ENCODE peak calls at places on chromosomes 3 and 15, in six cellular contexts. Y is neural progenitor cell, V is SK-N-SH, U is prostate gland, F is A549, J is brain microvascular endothelial cell. E is an unnamed sample.

GRCh38 chr3:38454179-38454883 is 641 bp downstream of the ACVR2B start:
- DNase-seq in Y (peak), V (peak), U (peak), F (peak), J (no peak), E (no peak)

GRCh38 chr3:94269763-94270162 is 206.9 kb downstream of the NSUN3 start:
- DNase-seq in Y (no peak), V (no peak), U (no peak), F (no peak), J (peak), E (peak)

GRCh38 chr15:58392141-58392540 is 39.6 kb upstream of the LIPC start:
- DNase-seq in Y (no peak), V (no peak), U (no peak), F (no peak), J (no peak), E (no peak)

GRCh38 chr3:17333446-17333845 is 409.0 kb downstream of the TBC1D5 start:
- DNase-seq in Y (no peak), V (no peak), U (no peak), F (no peak), J (no peak), E (no peak)

GRCh38 chr3:34305266-34305665 is 506.8 kb downstream of the PDCD6IP start:
- DNase-seq in Y (no peak), V (no peak), U (no peak), F (no peak), J (no peak), E (peak)

GRCh38 chr15:96303503-96304054 is 26.9 kb upstream of the NR2F2 start:
- DNase-seq in Y (no peak), V (no peak), U (no peak), F (no peak), J (no peak), E (no peak)

GRCh38 chr3:161443921-161444457 is 52.6 kb upstream of the OTOL1 start:
- DNase-seq in Y (no peak), V (no peak), U (no peak), F (no peak), J (no peak), E (no peak)

GRCh38 chr15:87874896-87875661 is 381.5 kb downstream of the NTRK3 start:
- DNase-seq in Y (peak), V (peak), U (no peak), F (no peak), J (no peak), E (no peak)

GRCh38 chr15:90471769-90472168 is 58.0 kb upstream of the CRTC3 start:
- DNase-seq in Y (no peak), V (no peak), U (no peak), F (no peak), J (no peak), E (no peak)

GRCh38 chr3:132457301-132457700 is 40.0 kb downstream of the DNAJC13 start:
- DNase-seq in Y (no peak), V (no peak), U (no peak), F (no peak), J (no peak), E (no peak)

GRCh38 chr3:57683286-57683685 is 9.6 kb downstream of the DENND6A start:
- DNase-seq in Y (no peak), V (no peak), U (no peak), F (no peak), J (no peak), E (no peak)

GRCh38 chr15:60933914-60934885 is 294.9 kb downstream of the RORA start:
- DNase-seq in Y (no peak), V (no peak), U (no peak), F (no peak), J (no peak), E (no peak)

GRCh38 chr3:143035466-143036214 is 34.3 kb downstream of the U2SURP start:
- DNase-seq in Y (no peak), V (no peak), U (no peak), F (no peak), J (no peak), E (no peak)

GRCh38 chr3:70726966-70727365 is 414.5 kb upstream of the MDFIC2 start:
- DNase-seq in Y (no peak), V (no peak), U (no peak), F (no peak), J (no peak), E (peak)

GRCh38 chr3:38473229-38473628 is 19.5 kb downstream of the ACVR2B start:
- DNase-seq in Y (no peak), V (no peak), U (no peak), F (no peak), J (no peak), E (no peak)

GRCh38 chr3:169660709-169661566 is 2.6 kb downstream of the MECOM start:
- DNase-seq in Y (peak), V (peak), U (no peak), F (no peak), J (no peak), E (no peak)

GRCh38 chr3:11660242-11660641 is 16.5 kb upstream of the VGLL4 start:
- DNase-seq in Y (no peak), V (no peak), U (no peak), F (no peak), J (no peak), E (no peak)

GRCh38 chr15:51732661-51733060 is 4.8 kb downstream of the LYSMD2 start:
- DNase-seq in Y (no peak), V (no peak), U (no peak), F (no peak), J (no peak), E (no peak)

GRCh38 chr15:51735211-51735610 is 2.2 kb downstream of the LYSMD2 start:
- DNase-seq in Y (no peak), V (peak), U (no peak), F (no peak), J (no peak), E (no peak)

GRCh38 chr15:51736069-51736468 is 1.4 kb downstream of the LYSMD2 start:
- DNase-seq in Y (no peak), V (peak), U (no peak), F (no peak), J (no peak), E (no peak)

GRCh38 chr15:51735611-51736010 is 1.8 kb downstream of the LYSMD2 start:
- DNase-seq in Y (no peak), V (peak), U (no peak), F (no peak), J (no peak), E (no peak)

DNA sequence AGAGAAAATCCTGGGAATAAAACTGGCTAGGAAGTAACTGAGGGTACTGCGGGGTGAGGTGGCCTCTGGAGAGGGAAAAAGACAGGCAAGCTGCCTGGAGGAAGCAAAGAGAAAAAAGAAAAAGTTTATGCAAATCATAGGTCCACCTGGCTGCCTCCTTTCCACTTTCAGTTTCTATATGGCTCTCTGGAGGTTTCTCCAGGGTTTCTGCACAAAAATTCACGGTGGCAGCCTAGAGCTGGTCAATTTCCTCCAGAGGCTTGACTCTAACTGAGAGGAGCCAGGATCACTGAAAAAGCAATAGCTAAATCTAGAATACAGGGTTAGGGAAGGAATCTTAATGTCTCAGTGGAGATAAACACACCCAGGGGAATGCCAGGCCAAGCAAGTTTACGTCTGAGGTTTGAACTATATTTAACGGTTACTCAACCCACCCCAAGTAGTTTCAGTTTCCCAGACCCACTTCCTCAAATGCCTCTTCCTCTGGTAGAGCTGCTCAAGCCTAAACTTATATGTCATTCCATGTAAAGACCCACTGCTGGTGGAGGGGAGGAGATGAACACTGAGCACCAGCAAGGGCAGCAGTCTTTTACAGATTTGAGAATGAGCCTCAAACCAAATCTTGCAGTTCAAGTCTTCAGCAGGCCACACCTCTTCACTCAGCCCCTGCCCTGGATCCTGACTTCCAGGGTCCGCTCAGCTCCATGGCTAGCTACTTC is 5.7 kb downstream of the LYSMD2 start:
- DNase-seq in Y (no peak), V (no peak), U (no peak), F (no peak), J (peak), E (no peak)
- H3K4me3 ChIP-seq in Y (no peak), V (no peak), U (no peak), F (no peak), J (no peak), E (no peak)

GRCh38 chr3:8705575-8705974 is 28.0 kb upstream of the CAV3 start:
- DNase-seq in Y (no peak), V (no peak), U (no peak), F (no peak), J (no peak), E (no peak)

GRCh38 chr3:8702560-8702959 is 31.0 kb upstream of the CAV3 start:
- DNase-seq in Y (peak), V (no peak), U (no peak), F (no peak), J (no peak), E (no peak)
- TF ChIP-seq CTCF in Y (peak), V (peak), U (no peak), F (no peak), J (peak), E (peak)

DNA sequence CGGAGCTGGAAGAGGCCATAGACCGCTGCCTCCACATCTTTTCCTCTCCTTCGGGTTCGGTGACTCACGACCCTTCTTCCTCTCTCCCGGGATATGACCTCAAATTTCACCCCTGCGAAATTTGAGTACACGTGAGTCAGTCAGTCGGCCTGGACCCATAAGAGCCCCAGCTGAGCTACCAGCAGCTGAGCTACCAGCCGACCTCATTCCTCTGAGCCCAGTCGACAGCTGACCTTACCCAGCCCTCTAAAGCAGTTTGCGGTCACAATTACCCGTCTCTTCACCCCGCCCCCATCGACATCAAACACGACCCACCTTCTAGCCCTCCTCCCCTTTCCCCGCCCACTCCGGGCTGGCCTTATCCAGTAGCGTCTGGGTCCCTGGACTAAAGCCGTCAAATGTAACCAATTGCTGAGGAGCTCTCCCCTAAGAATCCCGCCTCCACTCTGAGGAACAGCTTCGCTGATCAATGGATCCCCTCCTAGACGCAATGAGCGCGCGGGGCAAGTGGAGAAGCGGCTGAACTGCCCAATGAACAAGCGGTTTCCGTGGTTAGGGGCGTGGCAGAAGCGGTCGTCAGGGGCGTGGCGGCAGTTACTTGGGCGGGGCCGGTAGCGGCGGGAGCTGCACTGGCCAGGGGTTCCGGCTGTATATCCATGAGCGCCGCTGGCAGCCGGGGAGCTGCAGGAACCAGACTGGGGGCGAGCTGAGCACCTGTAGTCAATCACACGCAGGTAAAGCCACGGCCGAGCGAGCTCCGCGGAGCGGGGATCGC is at the start of gene ABHD2:
- DNase-seq in Y (peak), V (peak), U (peak), F (peak), J (peak), E (peak)
- H3K4me3 ChIP-seq in Y (peak), V (peak), U (peak), F (peak), J (peak), E (peak)

GRCh38 chr3:125618208-125618607 is 22.9 kb upstream of the OSBPL11 start:
- DNase-seq in Y (no peak), V (no peak), U (no peak), F (no peak), J (no peak), E (no peak)

GRCh38 chr3:125622381-125622788 is 27.1 kb upstream of the OSBPL11 start:
- DNase-seq in Y (no peak), V (no peak), U (peak), F (no peak), J (no peak), E (no peak)

GRCh38 chr3:125624341-125624740 is 29.0 kb upstream of the OSBPL11 start:
- DNase-seq in Y (no peak), V (no peak), U (no peak), F (no peak), J (no peak), E (no peak)

GRCh38 chr3:125615256-125615655 is 20.0 kb upstream of the OSBPL11 start:
- DNase-seq in Y (no peak), V (no peak), U (no peak), F (no peak), J (no peak), E (no peak)

GRCh38 chr3:125618851-125619250 is 23.6 kb upstream of the OSBPL11 start:
- DNase-seq in Y (no peak), V (no peak), U (no peak), F (no peak), J (no peak), E (no peak)
- TF ChIP-seq CTCF in Y (no peak), V (no peak), U (no peak), F (no peak), J (no peak), E (no peak)

GRCh38 chr3:48446425-48447193 is at the start of gene ATRIP:
- DNase-seq in Y (peak), V (peak), U (peak), F (peak), J (peak), E (no peak)

GRCh38 chr3:48441940-48442339 is 1.9 kb downstream of the TMA7 start:
- DNase-seq in Y (no peak), V (no peak), U (no peak), F (no peak), J (no peak), E (no peak)

GRCh38 chr3:48446043-48446424 is 503 bp upstream of the ATRIP start:
- DNase-seq in Y (no peak), V (no peak), U (no peak), F (no peak), J (no peak), E (no peak)

GRCh38 chr3:48440590-48440958 is 517 bp downstream of the TMA7 start:
- DNase-seq in Y (peak), V (peak), U (no peak), F (no peak), J (no peak), E (no peak)

DNA sequence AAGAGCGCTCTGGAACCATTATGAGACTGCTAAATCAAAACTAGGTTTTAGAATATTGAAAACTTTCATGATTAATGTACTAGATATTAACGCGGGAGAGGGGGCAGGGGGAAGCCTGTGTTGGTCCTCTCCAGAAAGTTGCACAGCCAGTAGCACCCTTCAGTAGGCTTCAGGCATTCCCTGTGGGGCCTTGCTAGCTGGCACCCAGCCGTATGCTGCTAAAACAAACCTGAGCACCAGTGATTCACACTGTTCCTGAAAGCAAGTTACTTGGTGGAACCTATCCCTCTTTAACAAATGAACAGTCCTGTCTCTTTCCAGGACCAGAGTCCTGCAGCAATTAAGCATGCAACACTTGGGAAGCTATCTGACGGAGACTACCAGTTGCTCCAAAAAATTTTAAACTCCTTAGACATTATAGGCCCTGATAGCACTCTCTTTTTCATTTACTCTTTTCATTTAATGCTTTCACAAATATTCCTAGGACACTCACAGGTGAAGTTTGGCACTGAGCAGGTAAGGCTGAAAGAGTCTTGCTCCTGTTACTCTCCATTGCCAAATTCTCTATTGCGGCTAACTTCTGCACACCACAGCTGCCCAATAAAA is 1.2 kb upstream of the ATRIP start:
- DNase-seq in Y (no peak), V (no peak), U (no peak), F (no peak), J (no peak), E (no peak)
- H3K4me3 ChIP-seq in Y (peak), V (peak), U (no peak), F (peak), J (peak), E (no peak)

E was measured in kidney epithelial cell.